ENCODE peak calls at places on chromosomes 13 and 19, in eight cellular contexts. K is NCI-H345; M is fibroblast of mammary gland; O is substantia nigra; U is non-pigmented ciliary epithelial cell; E is T-cell; L is head of caudate nucleus; Q is CD8-positive, alpha-beta T cell. N is an unnamed sample.

GRCh38 chr19:10544242-10544752 is 593 bp downstream of the ATG4D start:
- DNase-seq in K (no peak), M (no peak), O (no peak), U (no peak), E (no peak), L (no peak), Q (no peak), N (no peak)

GRCh38 chr13:26017932-26018690 is 33.7 kb downstream of the SHISA2 start:
- DNase-seq in K (no peak), M (no peak), O (no peak), U (no peak), E (no peak), L (no peak), Q (no peak), N (no peak)

GRCh38 chr13:44749906-44750305 is 173.8 kb upstream of the TSC22D1 start:
- DNase-seq in K (no peak), M (no peak), O (no peak), U (no peak), E (no peak), L (no peak), Q (no peak), N (no peak)

GRCh38 chr13:20721454-20722357 is 18.2 kb downstream of the IL17D start:
- DNase-seq in K (peak), M (peak), O (no peak), U (no peak), E (no peak), L (peak), Q (no peak), N (peak)

GRCh38 chr19:51043497-51043896 is 8.7 kb upstream of the KLK12 start:
- DNase-seq in K (no peak), M (no peak), O (no peak), U (no peak), E (no peak), L (no peak), Q (no peak), N (no peak)

GRCh38 chr13:33224686-33225085 is 60.9 kb downstream of the STARD13 start:
- DNase-seq in K (no peak), M (peak), O (no peak), U (no peak), E (no peak), L (no peak), Q (no peak), N (no peak)

GRCh38 chr19:10004617-10005016 is 5.7 kb downstream of the COL5A3 start:
- DNase-seq in K (no peak), M (no peak), O (no peak), U (no peak), E (no peak), L (no peak), Q (no peak), N (no peak)

GRCh38 chr19:46515879-46516350 is 20.2 kb upstream of the PNMA8B start:
- DNase-seq in K (peak), M (peak), O (no peak), U (no peak), E (peak), L (no peak), Q (peak), N (no peak)

GRCh38 chr19:28168557-28168956 is 1044.4 kb downstream of the UQCRFS1 start:
- DNase-seq in K (peak), M (no peak), O (no peak), U (no peak), E (no peak), L (no peak), Q (no peak), N (no peak)

GRCh38 chr19:41691268-41691970 is 3.3 kb upstream of the CEACAM7 start:
- DNase-seq in K (peak), M (peak), O (no peak), U (no peak), E (no peak), L (no peak), Q (no peak), N (peak)

GRCh38 chr13:98866882-98867281 is 111.0 kb downstream of the DOCK9 start:
- DNase-seq in K (no peak), M (no peak), O (no peak), U (no peak), E (no peak), L (no peak), Q (no peak), N (no peak)

GRCh38 chr19:5150331-5150901 is 181.5 kb downstream of the KDM4B start:
- DNase-seq in K (no peak), M (no peak), O (no peak), U (no peak), E (no peak), L (no peak), Q (no peak), N (peak)

GRCh38 chr19:956747-957451 is 27.2 kb upstream of the WDR18 start:
- DNase-seq in K (no peak), M (no peak), O (no peak), U (no peak), E (no peak), L (no peak), Q (no peak), N (no peak)

GRCh38 chr13:28564030-28564429 is 69.1 kb upstream of the FLT1 start:
- DNase-seq in K (peak), M (no peak), O (no peak), U (no peak), E (no peak), L (no peak), Q (no peak), N (peak)

GRCh38 chr13:79647518-79647917 is 166.6 kb downstream of the NDFIP2 start:
- DNase-seq in K (peak), M (no peak), O (no peak), U (no peak), E (no peak), L (no peak), Q (no peak), N (no peak)

GRCh38 chr13:93700115-93700514 is 473.5 kb downstream of the GPC6 start:
- DNase-seq in K (no peak), M (peak), O (no peak), U (no peak), E (no peak), L (no peak), Q (no peak), N (no peak)

GRCh38 chr19:13623686-13624405 is 117.6 kb upstream of the CACNA1A start:
- DNase-seq in K (peak), M (no peak), O (no peak), U (no peak), E (no peak), L (peak), Q (no peak), N (no peak)

GRCh38 chr13:28590450-28590849 is 68.5 kb upstream of the POMP start:
- DNase-seq in K (no peak), M (peak), O (no peak), U (no peak), E (no peak), L (no peak), Q (no peak), N (no peak)